ENCODE peak calls at places on chromosome 17, in five cellular contexts. C is epithelial cell of proximal tubule, Z is HCT116, O is tibial artery, H is nephron progenitor cell. N is an unnamed sample.

GRCh38 chr17:17127730-17128291 is 78.3 kb downstream of the PLD6 start:
- DNase-seq in C (no peak), Z (no peak), H (no peak), O (no peak), N (no peak)

GRCh38 chr17:61806081-61806828 is 57.1 kb downstream of the BRIP1 start:
- DNase-seq in C (no peak), H (no peak), O (no peak), Z (no peak), N (no peak)

GRCh38 chr17:61555127-61555531 is 35.9 kb downstream of the NACA2 start:
- DNase-seq in Z (no peak), C (no peak), O (no peak), H (no peak), N (no peak)

GRCh38 chr17:39701012-39701783 is 1.3 kb downstream of the ERBB2 start:
- DNase-seq in C (no peak), O (no peak), Z (no peak), H (peak), N (no peak)

GRCh38 chr17:5027921-5028320 is 7.3 kb downstream of the SLC52A1 start:
- DNase-seq in H (no peak), Z (no peak), C (no peak), O (no peak), N (no peak)

GRCh38 chr17:39231091-39231561 is 5.4 kb upstream of the STAC2 start:
- DNase-seq in O (peak), Z (no peak), H (no peak), C (no peak), N (no peak)

GRCh38 chr17:5220074-5220473 is 14.6 kb downstream of the SCIMP start:
- DNase-seq in Z (no peak), H (no peak), O (no peak), C (no peak), N (no peak)

GRCh38 chr17:78125138-78125913 is 3.2 kb downstream of the TMC6 start:
- DNase-seq in Z (no peak), C (no peak), O (no peak), H (no peak), N (peak)

GRCh38 chr17:12034538-12034937 is 13.9 kb downstream of the MAP2K4 start:
- DNase-seq in O (no peak), H (no peak), Z (no peak), C (no peak), N (no peak)

GRCh38 chr17:2982854-2983636 is 80.4 kb downstream of the OR1D5 start:
- DNase-seq in Z (no peak), O (peak), C (peak), H (no peak), N (no peak)

GRCh38 chr17:41324180-41325075 is 8.9 kb upstream of the KRTAP17-1 start:
- DNase-seq in H (no peak), Z (peak), C (no peak), O (no peak), N (no peak)
- TF ChIP-seq CTCF in H (peak), Z (peak), C (peak), O (no peak), N (no peak)

GRCh38 chr17:29586676-29587469 is 2.6 kb downstream of the GIT1 start:
- DNase-seq in H (peak), C (no peak), Z (no peak), O (no peak), N (no peak)

GRCh38 chr17:29587591-29587990 is 1.9 kb downstream of the GIT1 start:
- DNase-seq in C (no peak), Z (no peak), H (no peak), O (no peak), N (no peak)

GRCh38 chr17:29584452-29585079 is 4.9 kb downstream of the GIT1 start:
- DNase-seq in C (no peak), O (no peak), H (peak), Z (no peak), N (no peak)

GRCh38 chr17:29583324-29584248 is 5.9 kb downstream of the GIT1 start:
- DNase-seq in C (no peak), O (no peak), Z (no peak), H (no peak), N (peak)

GRCh38 chr17:29585080-29585751 is 4.2 kb downstream of the GIT1 start:
- DNase-seq in C (no peak), Z (no peak), H (peak), O (peak), N (no peak)
- TF ChIP-seq CTCF in C (peak), Z (no peak), H (no peak), O (no peak), N (peak)

GRCh38 chr17:32350662-32351418 is 883 bp downstream of the ZNF207 start:
- DNase-seq in H (no peak), O (no peak), Z (no peak), C (no peak), N (peak)
- TF ChIP-seq CTCF in H (no peak), O (no peak), Z (no peak), C (no peak), N (no peak)

DNA sequence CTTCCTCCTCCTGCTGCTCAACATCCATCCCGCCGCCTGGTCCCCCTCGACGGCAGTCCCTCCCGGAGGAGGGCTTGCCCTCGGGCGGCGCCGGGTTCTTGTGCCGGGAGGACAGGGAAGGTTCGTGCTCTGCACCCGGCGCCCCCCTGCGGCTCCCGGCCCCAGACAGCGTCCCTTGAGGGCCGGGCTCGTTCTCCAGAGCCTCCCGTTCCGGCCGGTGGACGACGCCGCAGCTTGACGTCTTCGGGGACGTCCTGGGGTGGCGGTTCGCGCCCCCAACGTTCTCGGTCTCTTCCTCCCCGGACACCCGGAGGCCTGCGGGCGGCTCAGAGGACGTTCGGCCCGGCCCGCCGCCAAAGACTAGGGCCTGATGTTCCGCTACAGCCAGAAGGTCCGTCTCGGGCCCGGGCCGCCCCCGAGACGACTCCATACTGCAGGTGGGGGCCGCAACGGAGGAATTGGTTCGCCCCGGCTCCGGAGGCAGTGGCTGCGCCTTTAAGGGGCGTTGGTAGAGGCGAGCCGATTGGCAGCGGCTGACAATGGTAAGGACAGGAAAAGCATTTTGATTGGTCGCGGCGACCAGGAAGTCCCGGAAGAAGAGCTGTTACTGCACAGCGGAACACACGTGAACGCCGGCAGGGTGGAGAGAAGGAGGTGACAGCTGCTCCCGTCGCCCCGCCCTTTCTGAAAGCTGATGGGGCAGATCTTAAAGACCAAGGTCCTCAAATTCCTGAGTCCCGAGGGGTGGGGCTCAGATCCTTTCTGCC is at the start of gene BORCS6:
- DNase-seq in H (peak), C (no peak), O (peak), Z (peak), N (peak)
- TF ChIP-seq CTCF in H (no peak), C (no peak), O (no peak), Z (no peak), N (no peak)

DNA sequence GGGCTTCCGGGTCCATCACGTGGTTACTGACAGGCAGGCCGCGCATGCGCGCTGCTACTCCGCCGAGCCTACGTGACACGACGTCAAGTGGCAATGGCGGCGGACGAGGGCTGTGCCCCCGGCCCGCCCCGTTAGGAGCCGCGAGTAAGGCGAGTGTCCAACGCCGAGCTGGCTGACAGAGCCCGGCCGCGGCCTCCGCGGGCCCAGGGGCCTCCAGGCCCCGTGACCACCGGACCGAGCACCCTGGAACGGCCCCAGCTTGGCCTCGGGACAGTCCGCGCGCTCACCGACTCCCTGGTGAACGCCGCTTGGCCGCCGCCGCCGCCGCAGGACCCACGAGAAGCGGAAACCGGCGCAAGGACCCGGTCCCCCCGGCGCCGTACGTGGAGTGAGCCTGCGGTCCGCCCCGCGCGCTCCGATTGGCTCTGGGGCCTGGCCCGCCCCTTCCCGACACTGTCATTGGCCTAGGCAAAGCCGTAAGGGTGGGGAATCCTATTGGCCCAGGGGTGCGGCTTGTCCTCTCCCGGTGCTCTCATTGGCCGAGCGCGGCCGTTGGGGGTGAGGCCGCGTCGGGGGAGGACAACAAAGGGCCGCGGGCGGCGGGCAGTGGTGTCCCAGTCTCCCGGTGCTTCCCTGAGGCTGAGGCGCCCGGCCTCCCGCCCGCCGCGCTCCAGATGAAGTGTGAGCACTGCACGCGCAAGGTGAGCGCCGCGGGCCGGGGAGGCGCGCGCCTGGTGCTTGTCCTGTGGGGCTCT is at the start of gene NARF:
- DNase-seq in C (peak), H (peak), Z (peak), O (peak), N (peak)
- TF ChIP-seq CTCF in C (no peak), H (no peak), Z (no peak), O (no peak), N (no peak)

GRCh38 chr17:9575381-9576072 is at the start of gene STX8:
- DNase-seq in C (no peak), H (peak), Z (peak), O (peak), N (peak)

GRCh38 chr17:9571201-9571600 is 4.4 kb downstream of the STX8 start:
- DNase-seq in H (no peak), C (no peak), Z (no peak), O (no peak), N (no peak)

GRCh38 chr17:9577402-9577709 is 914 bp downstream of the CFAP52 start:
- DNase-seq in C (no peak), Z (no peak), O (no peak), H (no peak), N (no peak)

DNA sequence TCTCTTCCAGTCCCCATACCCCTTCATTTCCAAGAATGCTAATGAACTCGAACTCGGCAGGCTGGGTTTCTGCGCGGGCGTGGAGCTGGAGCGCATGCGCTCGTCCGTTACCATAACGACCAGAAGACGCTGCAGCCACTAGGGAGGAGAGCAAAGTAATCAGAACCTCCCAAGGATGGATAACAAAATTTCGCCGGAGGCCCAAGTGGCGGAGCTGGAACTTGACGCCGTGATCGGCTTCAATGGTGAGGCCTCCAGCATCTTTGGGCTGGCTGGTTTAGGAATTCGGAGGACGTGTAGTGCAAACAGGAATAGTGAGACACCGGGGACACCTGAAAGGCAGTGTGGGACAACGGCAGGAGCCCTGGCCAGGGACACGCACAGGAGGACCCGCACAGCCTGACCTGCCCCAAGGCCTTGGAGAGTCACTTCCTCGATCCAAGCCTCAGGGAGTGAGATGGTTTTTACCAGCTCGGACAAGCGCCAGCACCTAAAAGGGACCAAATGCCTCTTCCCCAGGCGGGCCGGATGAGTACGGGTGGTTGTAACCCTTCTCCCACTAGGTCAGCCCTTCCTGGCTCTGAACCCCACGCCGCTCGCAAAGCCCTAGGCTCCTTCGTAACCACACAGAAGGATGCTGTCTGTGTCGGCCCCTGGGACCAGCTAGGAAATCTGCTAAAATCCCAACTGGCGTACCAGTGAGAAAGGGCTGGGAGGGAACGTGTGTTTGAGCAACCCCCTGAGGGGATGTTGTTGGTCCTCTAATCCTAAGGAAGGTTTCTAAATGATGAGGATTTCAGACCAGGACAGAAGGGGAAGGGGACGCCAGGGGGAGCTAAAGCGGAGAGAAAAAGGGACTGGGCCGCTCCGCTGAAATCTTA is at the start of gene CFAP52:
- DNase-seq in Z (peak), H (peak), O (peak), C (no peak), N (peak)
- TF ChIP-seq CTCF in Z (peak), H (peak), O (peak), C (peak), N (peak)

GRCh38 chr17:14300628-14301278 is at the start of gene HS3ST3B1:
- DNase-seq in H (peak), C (peak), Z (peak), O (peak), N (peak)
- TF ChIP-seq CTCF in H (no peak), C (peak), Z (no peak), O (no peak), N (no peak)

GRCh38 chr17:82241183-82241925 is 12.5 kb downstream of the SLC16A3 start:
- DNase-seq in O (peak), H (no peak), C (peak), Z (no peak), N (peak)
- TF ChIP-seq CTCF in O (no peak), H (no peak), C (no peak), Z (no peak), N (no peak)

N was measured in CD14-positive monocyte.